ENCODE peak calls at places on chromosome 17, in ten cellular contexts. M is colonic mucosa; Z is A549; S is HS-5; Y is globus pallidus; Q is nephron progenitor cell; W is Ammon's horn; O is activated CD8-positive, alpha-beta memory T cell treated with anti-CD3 and anti-CD28 coated beads for 1 hour; A is T-helper 2 cell; V is kidney glomerular epithelial cell. E is an unnamed sample.

GRCh38 chr17:82909322-82909904 is 69.6 kb upstream of the ZNF750 start:
- DNase-seq in S (no peak), Y (no peak), W (no peak), M (no peak), Q (no peak), Z (no peak), A (no peak), V (no peak), O (peak), E (no peak)

GRCh38 chr17:79075861-79076406 is 1.3 kb downstream of the ENGASE start:
- DNase-seq in V (no peak), O (no peak), Z (no peak), A (no peak), M (no peak), Q (no peak), Y (no peak), W (no peak), S (no peak), E (no peak)

GRCh38 chr17:19022128-19022527 is 17.6 kb upstream of the FAM83G start:
- DNase-seq in Q (no peak), O (no peak), W (no peak), S (no peak), Y (no peak), Z (no peak), M (no peak), V (no peak), A (no peak), E (no peak)

GRCh38 chr17:83152745-83153611 is 73.6 kb downstream of the METRNL start:
- DNase-seq in Q (no peak), V (no peak), Y (peak), O (no peak), A (no peak), Z (no peak), M (no peak), S (no peak), W (peak), E (no peak)

GRCh38 chr17:77840576-77841160 is 117.8 kb upstream of the TNRC6C start:
- DNase-seq in A (no peak), O (no peak), Q (no peak), S (no peak), Z (no peak), V (no peak), Y (no peak), W (no peak), M (no peak), E (no peak)

GRCh38 chr17:48728232-48729231 is at the start of gene HOXB13:
- DNase-seq in W (no peak), M (peak), A (no peak), Z (peak), V (no peak), Y (no peak), Q (peak), O (no peak), S (peak), E (no peak)

GRCh38 chr17:28384281-28385036 is 13.0 kb downstream of the SARM1 start:
- DNase-seq in W (no peak), S (no peak), Y (no peak), Z (no peak), Q (peak), O (no peak), A (peak), V (peak), M (peak), E (no peak)

GRCh38 chr17:79007504-79008381 is 1.8 kb downstream of the CANT1 start:
- DNase-seq in O (no peak), A (no peak), W (no peak), Y (no peak), S (no peak), M (peak), Q (no peak), V (no peak), Z (no peak), E (no peak)

GRCh38 chr17:62597920-62598319 is 29.6 kb upstream of the MRC2 start:
- DNase-seq in S (no peak), Z (no peak), V (no peak), A (no peak), O (no peak), W (no peak), Y (no peak), M (no peak), Q (no peak), E (no peak)

GRCh38 chr17:75394332-75394918 is 11.1 kb downstream of the GRB2 start:
- DNase-seq in A (no peak), Z (no peak), M (no peak), Q (no peak), S (no peak), W (no peak), O (no peak), V (no peak), Y (no peak), E (no peak)

GRCh38 chr17:47742319-47743181 is 9.5 kb downstream of the TBX21 start:
- DNase-seq in Q (peak), V (no peak), Y (no peak), O (no peak), S (no peak), M (no peak), A (no peak), W (no peak), Z (no peak), E (no peak)

GRCh38 chr17:67328026-67328425 is 38.4 kb downstream of the PSMD12 start:
- DNase-seq in Q (no peak), W (no peak), O (no peak), Y (no peak), Z (no peak), S (no peak), V (no peak), M (no peak), A (no peak), E (no peak)

GRCh38 chr17:6463616-6464445 is 19.6 kb downstream of the PIMREG start:
- DNase-seq in V (no peak), Y (no peak), M (no peak), Q (no peak), A (no peak), O (no peak), S (no peak), Z (no peak), W (no peak), E (no peak)

GRCh38 chr17:30716461-30717289 is 107.8 kb downstream of the CRLF3 start:
- DNase-seq in O (no peak), M (no peak), W (no peak), S (no peak), A (no peak), Y (no peak), Z (no peak), Q (no peak), V (no peak), E (no peak)